ENCODE peak calls at places on chromosome 3, in eight cellular contexts. G is cardiac muscle cell, T is adrenal gland, W is RWPE2, F is transverse colon, H is HCT116, C is pancreas, D is iPS DF 6.9. K is an unnamed sample. For H3K9me3, the result is how much of the 10 kb centered on the place peaks cover.

GRCh38 chr3:124346487-124346886 is 354.6 kb upstream of the ROPN1 start:
- DNase-seq in G (no peak), T (no peak), W (no peak), F (no peak), H (no peak), C (no peak), D (no peak), K (no peak)

GRCh38 chr3:99645277-99646106 is 7.1 kb downstream of the COL8A1 start:
- DNase-seq in G (peak), T (no peak), W (no peak), F (no peak), H (peak), C (no peak), D (no peak), K (no peak)

GRCh38 chr3:64445318-64446300 is 220.3 kb upstream of the PRICKLE2 start:
- DNase-seq in G (peak), T (no peak), W (no peak), F (peak), H (no peak), C (peak), D (peak), K (no peak)

GRCh38 chr3:175211481-175211880 is 352.3 kb downstream of the NAALADL2 start:
- DNase-seq in G (no peak), T (no peak), W (no peak), F (no peak), H (no peak), C (no peak), D (no peak), K (no peak)

GRCh38 chr3:44674211-44674610 is 25.7 kb downstream of the ZNF35 start:
- DNase-seq in G (no peak), T (no peak), W (no peak), F (no peak), H (no peak), C (no peak), D (no peak), K (no peak)

GRCh38 chr3:57840445-57840844 is 84.3 kb downstream of the SLMAP start:
- DNase-seq in G (no peak), T (no peak), W (no peak), F (no peak), H (no peak), C (no peak), D (no peak), K (no peak)

GRCh38 chr3:10173926-10174435 is 9.3 kb downstream of the IRAK2 start:
- DNase-seq in G (no peak), T (peak), W (no peak), F (peak), H (no peak), C (no peak), D (no peak), K (no peak)

GRCh38 chr3:128491900-128492352 is 1.1 kb downstream of the GATA2 start:
- DNase-seq in G (no peak), T (no peak), W (no peak), F (no peak), H (no peak), C (no peak), D (no peak), K (no peak)

GRCh38 chr3:188153949-188154757 is at the start of gene LPP:
- DNase-seq in G (peak), T (peak), W (peak), F (peak), H (no peak), C (peak), D (peak), K (peak)

GRCh38 chr3:120685411-120685810 is 3.4 kb upstream of the HGD start:
- DNase-seq in G (no peak), T (no peak), W (no peak), F (no peak), H (no peak), C (no peak), D (no peak), K (no peak)

GRCh38 chr3:10917176-10917575 is 75.4 kb upstream of the SLC6A1 start:
- DNase-seq in G (peak), T (no peak), W (no peak), F (no peak), H (no peak), C (no peak), D (no peak), K (no peak)

GRCh38 chr3:161409069-161409468 is 37.8 kb upstream of the SPTSSB start:
- DNase-seq in G (no peak), T (peak), W (no peak), F (no peak), H (peak), C (no peak), D (peak), K (no peak)

GRCh38 chr3:156770699-156771414 is 55.3 kb upstream of the LEKR1 start:
- DNase-seq in G (no peak), T (no peak), W (no peak), F (no peak), H (no peak), C (no peak), D (no peak), K (no peak)

GRCh38 chr3:155411500-155412223 is 118.2 kb upstream of the STRIT1 start:
- DNase-seq in G (no peak), T (no peak), W (no peak), F (no peak), H (no peak), C (no peak), D (no peak), K (no peak)

GRCh38 chr3:139537325-139537724 is 2.2 kb downstream of the RBP1 start:
- DNase-seq in G (no peak), T (peak), W (no peak), F (no peak), H (peak), C (no peak), D (no peak), K (no peak)

GRCh38 chr3:76134166-76134565 is 348.8 kb upstream of the ZNF717 start:
- DNase-seq in G (no peak), T (no peak), W (no peak), F (no peak), H (no peak), C (no peak), D (no peak), K (no peak)

GRCh38 chr3:45657853-45658252 is 31.3 kb upstream of the SACM1L start:
- DNase-seq in G (no peak), T (no peak), W (no peak), F (no peak), H (no peak), C (no peak), D (no peak), K (no peak)

GRCh38 chr3:185737740-185738680 is 86.8 kb downstream of the IGF2BP2 start:
- DNase-seq in G (no peak), T (no peak), W (no peak), F (no peak), H (no peak), C (no peak), D (no peak), K (no peak)

GRCh38 chr3:93991286-93992030 is 11.5 kb downstream of the ARL13B start:
- DNase-seq in G (no peak), T (no peak), W (no peak), F (no peak), H (no peak), C (no peak), D (no peak), K (no peak)

GRCh38 chr3:197309528-197310361 is 11.3 kb upstream of the DLG1 start:
- DNase-seq in G (no peak), T (peak), W (no peak), F (no peak), H (peak), C (no peak), D (no peak), K (no peak)

DNA sequence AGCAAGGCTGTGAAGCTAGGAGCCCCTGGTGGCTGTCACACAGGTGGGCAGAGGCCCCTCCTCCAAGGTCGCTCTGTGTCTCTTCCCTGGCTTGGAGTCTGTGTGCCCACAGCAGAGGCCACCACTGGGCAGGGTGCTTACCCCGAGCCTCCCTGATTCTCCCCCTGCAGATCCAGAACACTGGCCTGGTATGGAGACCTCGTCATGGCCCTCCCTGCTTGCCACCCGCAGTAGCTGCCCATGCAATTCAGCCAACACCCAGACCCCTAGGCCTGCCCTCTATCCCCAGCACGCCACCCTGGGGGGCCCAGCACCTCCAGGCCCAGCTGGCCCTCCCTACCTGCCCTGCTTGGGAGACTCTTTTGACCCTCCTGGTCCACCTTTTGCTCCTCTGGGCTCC is 5.5 kb upstream of the RHO start:
- DNase-seq in G (no peak), T (no peak), W (no peak), F (no peak), H (no peak), C (peak), D (no peak), K (no peak)
- H3K27ac ChIP-seq in G (no peak), T (no peak), W (no peak), F (no peak), H (no peak), C (no peak), D (no peak), K (no peak)

GRCh38 chr3:35638640-35639250 is 580 bp upstream of the ARPP21 start:
- DNase-seq in G (no peak), T (no peak), W (peak), F (no peak), H (no peak), C (no peak), D (no peak), K (no peak)
- H3K4me3 ChIP-seq in G (peak), T (no peak), W (no peak), F (peak), H (no peak), C (no peak), D (peak), K (no peak)

GRCh38 chr3:31652296-31652695 is 119.6 kb downstream of the STT3B start:
- DNase-seq in G (no peak), T (no peak), W (no peak), F (no peak), H (no peak), C (no peak), D (no peak), K (no peak)
- H3K9me3 ChIP-seq in G (under half), T (under half), W (under half), F (half or more), H (under half), C (under half), D (under half), K (half or more)

DNA sequence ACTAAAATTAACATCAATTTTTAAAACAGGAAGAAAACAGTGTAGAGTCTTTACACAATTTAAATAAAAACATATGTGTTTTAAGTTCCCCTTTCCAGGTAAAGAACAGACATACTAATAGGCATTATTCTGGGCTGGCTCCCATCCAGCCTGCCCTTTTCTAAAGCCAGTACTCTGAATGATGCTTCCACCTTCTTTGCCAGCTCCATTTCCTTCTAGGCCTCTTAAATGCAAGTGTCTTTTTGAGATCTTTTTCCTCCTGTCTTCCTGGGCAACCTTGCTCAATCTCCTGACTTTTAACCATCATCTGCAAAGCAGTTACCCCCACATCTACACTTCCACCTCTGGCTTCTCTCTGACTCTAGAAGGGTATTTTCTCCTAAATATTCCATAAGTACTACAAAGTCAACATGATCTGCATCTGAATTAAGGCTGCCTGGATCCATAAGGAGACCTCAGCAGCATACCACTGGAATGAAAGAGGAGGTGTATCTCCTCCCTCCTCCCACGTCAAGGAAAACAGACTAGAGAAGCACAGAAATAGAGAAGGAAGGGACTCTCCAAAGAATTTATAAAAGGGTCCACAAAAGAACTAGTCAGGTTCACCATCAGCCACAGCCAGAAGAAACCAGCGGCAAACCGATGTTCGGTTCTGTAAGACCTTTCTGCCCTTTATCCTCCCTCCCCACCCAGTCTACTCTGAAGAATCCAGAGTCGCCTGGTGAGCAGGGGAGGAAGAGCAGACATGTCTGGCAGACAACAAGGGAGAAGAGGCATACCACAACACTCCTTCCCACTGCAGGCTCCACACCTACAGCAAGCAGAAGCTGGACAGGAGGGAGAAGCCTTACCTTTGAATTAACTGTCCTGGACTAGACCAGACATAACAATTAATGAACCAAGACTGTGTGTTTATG is 47.1 kb downstream of the GOLIM4 start:
- DNase-seq in G (no peak), T (no peak), W (no peak), F (no peak), H (no peak), C (no peak), D (no peak), K (no peak)
- H3K27ac ChIP-seq in G (peak), T (no peak), W (no peak), F (peak), H (no peak), C (peak), D (no peak), K (no peak)